ENCODE peak calls at places on chromosomes 3 and 15, in seven cellular contexts. K is tibial artery, M is adrenal gland, A is lower lobe of right lung, D is transverse colon, I is heart left ventricle, X is uterus. V is an unnamed sample.

GRCh38 chr15:58330836-58331561 is 100.8 kb upstream of the LIPC start:
- DNase-seq in M (no peak), A (peak; percentile 37), D (no peak), K (no peak), I (no peak), X (no peak), V (no peak)

GRCh38 chr3:45611619-45612018 is 17.1 kb downstream of the LIMD1 start:
- DNase-seq in X (no peak), I (no peak), M (no peak), D (no peak), A (no peak), K (no peak), V (no peak)

GRCh38 chr3:33722186-33722585 is 4.1 kb upstream of the CLASP2 start:
- DNase-seq in A (no peak), I (no peak), D (no peak), M (no peak), X (no peak), K (no peak), V (no peak)

GRCh38 chr3:170809021-170809974 is 60.7 kb downstream of the RPL22L1 start:
- DNase-seq in D (peak; percentile 21), K (no peak), A (no peak), I (peak; percentile 20), X (no peak), M (peak; percentile 44), V (no peak)

GRCh38 chr3:146161725-146162047 is 702 bp upstream of the PLOD2 start:
- DNase-seq in I (peak; percentile 57), K (peak; percentile 51), D (peak; percentile 55), A (no peak), M (peak; percentile 61), X (peak; percentile 65), V (peak; percentile 50)

GRCh38 chr15:42348083-42348482 is 11.2 kb upstream of the CAPN3 start:
- DNase-seq in A (no peak), D (no peak), M (no peak), I (no peak), K (no peak), X (no peak), V (peak; percentile 61)

GRCh38 chr15:62739082-62739481 is 303.5 kb upstream of the TPM1 start:
- DNase-seq in D (no peak), X (no peak), K (no peak), A (no peak), M (no peak), I (no peak), V (peak; percentile 37)

GRCh38 chr15:66433726-66434125 is 47.0 kb downstream of the MAP2K1 start:
- DNase-seq in I (no peak), D (no peak), A (no peak), K (no peak), X (no peak), M (no peak), V (no peak)

GRCh38 chr15:49235446-49236207 is 65.6 kb downstream of the GALK2 start:
- DNase-seq in K (no peak), D (peak; percentile 44), M (peak; percentile 44), A (no peak), I (peak; percentile 40), X (peak; percentile 69), V (peak; percentile 59)

GRCh38 chr3:110577856-110578255 is 493.8 kb upstream of the NECTIN3 start:
- DNase-seq in K (no peak), M (no peak), X (no peak), D (no peak), A (no peak), I (no peak), V (no peak)

GRCh38 chr3:107641572-107642307 is 119.0 kb downstream of the BBX start:
- DNase-seq in X (no peak), M (no peak), A (no peak), K (no peak), I (no peak), D (no peak), V (no peak)

GRCh38 chr3:98732239-98733054 is 30.7 kb upstream of the ST3GAL6 start:
- DNase-seq in I (peak; percentile 72), M (peak; percentile 77), A (peak; percentile 69), X (peak; percentile 37), K (peak; percentile 53), D (peak; percentile 23), V (no peak)

DNA sequence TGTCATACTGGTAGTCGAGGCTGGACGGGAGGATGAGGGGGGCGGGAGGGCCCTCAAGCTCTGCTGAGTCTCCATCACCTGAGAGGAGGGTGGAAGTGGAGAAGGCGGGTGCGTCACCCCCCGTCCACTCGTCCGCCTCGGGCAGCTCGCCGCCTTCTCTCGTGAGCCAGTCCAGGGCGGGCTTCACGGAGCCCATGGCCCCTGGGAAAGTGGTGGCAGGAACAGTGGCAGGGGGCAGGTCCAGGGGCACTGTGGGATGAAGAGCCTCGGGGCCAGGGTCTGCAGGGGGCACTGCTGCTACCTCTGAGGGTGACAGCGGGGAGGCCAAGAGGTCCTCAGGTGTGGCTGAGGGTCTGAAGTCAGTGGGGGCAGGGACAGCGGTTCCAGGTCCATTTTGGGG is 10.3 kb downstream of the PLXNB1 start:
- DNase-seq in A (no peak), D (no peak), X (no peak), M (no peak), I (no peak), K (no peak), V (no peak)
- H3K36me3 ChIP-seq in A (peaks cover 76% of the 10 kb centered on the region), D (no peaks in the 10 kb centered on the region), X (no peaks in the 10 kb centered on the region), M (peaks cover 20% of the 10 kb centered on the region), I (peaks cover 5% of the 10 kb centered on the region), K (peaks cover 97% of the 10 kb centered on the region), V (peaks cover 28% of the 10 kb centered on the region)

DNA sequence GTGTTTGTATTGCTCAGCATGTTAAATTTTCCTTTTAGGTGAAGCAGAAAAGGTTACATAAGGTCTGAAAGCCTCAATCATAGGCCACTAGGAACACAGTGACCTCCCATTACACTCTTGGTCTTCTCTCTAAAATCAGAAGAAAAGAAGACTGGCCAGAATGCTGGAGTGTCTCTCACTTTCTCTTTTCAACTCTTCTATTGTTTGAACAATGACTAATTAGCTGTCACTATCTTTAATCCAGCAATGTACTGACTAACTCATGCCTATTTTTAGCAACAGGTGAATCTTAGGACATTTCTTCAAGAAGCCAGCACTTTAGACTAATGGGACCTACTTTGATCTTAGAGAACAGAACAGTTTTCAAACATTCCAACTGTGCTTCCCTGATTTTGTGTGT is 142.8 kb downstream of the TGFBR2 start:
- DNase-seq in X (no peak), D (no peak), A (no peak), M (no peak), K (no peak), I (no peak), V (no peak)
- H3K4me3 ChIP-seq in X (no peak overlapping the region), D (no peak overlapping the region), A (no peak overlapping the region), M (no peak overlapping the region), K (no peak overlapping the region), I (no peak overlapping the region), V (no peak overlapping the region)

DNA sequence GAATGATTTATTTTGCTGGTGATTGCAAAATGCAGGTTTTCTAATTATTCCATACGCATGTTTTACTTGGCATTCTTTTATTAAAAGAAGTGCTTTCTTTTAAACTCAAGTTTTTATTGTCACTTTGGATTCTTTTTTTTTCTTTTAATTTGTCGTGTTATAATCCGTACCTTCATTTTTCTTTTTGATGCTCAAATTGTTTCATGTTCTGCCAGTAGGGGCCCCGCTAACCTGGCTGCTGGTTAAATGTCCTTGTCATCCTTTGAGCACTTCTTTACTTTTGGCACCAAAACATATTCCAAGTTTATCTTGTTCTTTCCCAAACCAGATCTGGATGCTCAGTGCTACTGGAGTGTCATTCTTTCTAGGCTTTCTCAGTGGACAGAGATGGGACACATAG is 31.6 kb downstream of the MED12L start:
- DNase-seq in M (no peak), I (no peak), X (no peak), D (no peak), K (no peak), A (no peak), V (no peak)
- TF ChIP-seq CTCF in M (peak; percentile 21), I (no peak), X (no peak), D (no peak), K (no peak), A (no peak), V (no peak)

GRCh38 chr3:47743855-47744254 is 37.8 kb downstream of the SMARCC1 start:
- DNase-seq in K (no peak), I (no peak), A (no peak), M (no peak), D (no peak), X (no peak), V (no peak)

GRCh38 chr3:47747558-47747957 is 34.1 kb downstream of the SMARCC1 start:
- DNase-seq in A (no peak), I (no peak), M (no peak), K (no peak), X (no peak), D (no peak), V (no peak)

GRCh38 chr3:47746264-47746663 is 35.4 kb downstream of the SMARCC1 start:
- DNase-seq in X (no peak), M (no peak), A (no peak), D (no peak), K (no peak), I (no peak), V (no peak)

DNA sequence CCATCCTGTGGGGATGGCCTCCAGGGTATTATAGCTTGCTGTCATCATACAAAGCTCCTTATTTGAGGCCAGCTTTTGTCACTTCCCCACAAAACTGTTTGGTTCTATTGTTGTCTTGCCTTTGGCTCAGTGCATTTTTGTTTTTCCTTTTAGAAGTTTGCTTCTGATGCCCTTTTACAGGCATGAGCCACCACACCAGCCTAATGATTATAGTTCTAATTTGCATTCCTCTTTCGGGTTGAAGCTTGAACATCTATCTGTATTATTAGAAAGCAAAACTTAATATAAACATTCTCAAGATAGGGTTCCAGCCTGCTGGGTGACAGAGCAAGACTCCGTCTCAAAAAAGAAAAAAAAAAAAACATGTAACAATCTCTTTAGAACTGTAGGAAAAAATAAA is 39.8 kb downstream of the SMARCC1 start:
- DNase-seq in X (no peak), I (no peak), D (no peak), K (no peak), M (no peak), A (no peak), V (no peak)
- H3K36me3 ChIP-seq in X (no peaks in the 10 kb centered on the region), I (no peaks in the 10 kb centered on the region), D (peaks cover 16% of the 10 kb centered on the region), K (peaks cover 24% of the 10 kb centered on the region), M (peaks cover 8% of the 10 kb centered on the region), A (peaks cover 44% of the 10 kb centered on the region), V (peaks cover 2% of the 10 kb centered on the region)

DNA sequence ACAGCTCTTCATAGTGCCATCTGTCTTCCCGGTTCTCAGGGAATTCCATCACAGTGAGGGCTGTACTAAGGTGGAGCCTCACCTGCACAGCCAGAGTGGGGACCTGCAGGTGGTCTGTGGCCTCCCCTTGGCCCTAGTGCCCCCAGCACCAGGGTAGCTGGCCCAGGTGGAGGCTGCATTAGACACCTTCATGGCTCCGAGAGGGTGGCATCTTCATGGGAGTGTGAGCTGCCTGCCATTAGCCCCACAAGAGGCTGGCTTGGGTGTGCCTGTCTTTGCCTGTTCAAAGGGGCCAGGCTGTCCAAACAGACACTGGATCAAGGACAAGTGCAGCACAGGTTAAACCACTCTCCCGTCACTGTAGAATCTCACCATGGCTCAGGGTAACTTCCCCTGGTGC is 95.4 kb upstream of the PRR23E start:
- DNase-seq in D (no peak), I (no peak), M (no peak), X (no peak), A (no peak), K (no peak), V (no peak)
- H3K4me3 ChIP-seq in D (no peak overlapping the region), I (no peak overlapping the region), M (no peak overlapping the region), X (no peak overlapping the region), A (no peak overlapping the region), K (no peak overlapping the region), V (no peak overlapping the region)

V was measured in BJ.